ENCODE peak calls at places on chromosomes 6 and 20, in eight cellular contexts. T is AG04450; G is colonic mucosa; U is body of pancreas; W is upper lobe of right lung; N is thyroid gland; H is CD4-positive, alpha-beta memory T cell; D is lower lobe of right lung. M is an unnamed sample.
A peak's percentile ranks its signal among the peaks of the same experiment; 100 is the strongest.

GRCh38 chr20:60222497-60222896 is 264.3 kb downstream of the CDH26 start:
- DNase-seq in U (no peak), W (no peak), D (no peak), G (no peak), H (no peak), T (no peak), N (no peak), M (no peak)

GRCh38 chr6:107418118-107418517 is 41.2 kb downstream of the PDSS2 start:
- DNase-seq in W (no peak), H (no peak), G (no peak), T (no peak), D (no peak), U (no peak), N (no peak), M (no peak)

GRCh38 chr6:83199173-83199864 is 6.2 kb downstream of the RWDD2A start:
- DNase-seq in G (no peak), H (no peak), D (no peak), T (no peak), W (no peak), U (no peak), N (no peak), M (no peak)

GRCh38 chr6:64330694-64331309 is 695.2 kb downstream of the PHF3 start:
- DNase-seq in N (peak; percentile 81), T (peak; percentile 51), G (peak; percentile 87), W (peak; percentile 80), H (no peak), D (peak; percentile 67), U (peak; percentile 74), M (no peak)

GRCh38 chr6:28215425-28215824 is 9.7 kb upstream of the ZSCAN9 start:
- DNase-seq in G (peak; percentile 74), D (no peak), W (no peak), H (no peak), U (no peak), N (no peak), T (no peak), M (no peak)

GRCh38 chr20:35490736-35491181 is 35.4 kb downstream of the CEP250 start:
- DNase-seq in W (no peak), D (no peak), U (peak; percentile 41), N (peak; percentile 4), G (peak; percentile 26), T (no peak), H (peak; percentile 84), M (peak; percentile 42)

GRCh38 chr6:4743026-4743425 is 33.2 kb upstream of the CDYL start:
- DNase-seq in U (no peak), W (no peak), G (no peak), H (no peak), T (no peak), N (no peak), D (no peak), M (no peak)

GRCh38 chr6:99334526-99335127 is 14.8 kb downstream of the FAXC start:
- DNase-seq in W (no peak), G (peak; percentile 22), N (peak; percentile 21), U (peak; percentile 51), H (no peak), D (no peak), T (peak; percentile 11), M (no peak)

GRCh38 chr20:46159101-46159897 is 41.2 kb downstream of the CD40 start:
- DNase-seq in D (no peak), G (no peak), H (no peak), W (no peak), N (no peak), T (no peak), U (no peak), M (no peak)

GRCh38 chr6:145656128-145656527 is 79.2 kb downstream of the EPM2A start:
- DNase-seq in T (no peak), D (no peak), N (no peak), H (no peak), G (no peak), W (no peak), U (no peak), M (no peak)

GRCh38 chr6:168956141-168956838 is 297.4 kb downstream of the THBS2 start:
- DNase-seq in T (no peak), U (no peak), D (no peak), H (no peak), W (no peak), N (no peak), G (no peak), M (no peak)

GRCh38 chr20:52676282-52676995 is 295.7 kb upstream of the TSHZ2 start:
- DNase-seq in W (no peak), N (no peak), T (no peak), H (no peak), D (no peak), G (no peak), U (no peak), M (no peak)

GRCh38 chr6:115485400-115485799 is 575.3 kb downstream of the FRK start:
- DNase-seq in D (no peak), U (no peak), G (no peak), N (no peak), T (no peak), H (no peak), W (no peak), M (no peak)

GRCh38 chr20:50726955-50727791 is 4.2 kb upstream of the PARD6B start:
- DNase-seq in G (no peak), D (no peak), H (no peak), T (no peak), N (no peak), U (no peak), W (no peak), M (no peak)

GRCh38 chr20:64080813-64081619 is 1.1 kb downstream of the OPRL1 start:
- DNase-seq in W (no peak), N (no peak), T (no peak), U (no peak), G (no peak), D (no peak), H (no peak), M (no peak)

GRCh38 chr20:64077876-64078551 is 1.3 kb downstream of the RGS19 start:
- DNase-seq in G (peak; percentile 46), N (no peak), U (peak; percentile 39), D (peak; percentile 74), H (peak; percentile 83), T (no peak), W (no peak), M (peak; percentile 59)

GRCh38 chr20:64078934-64079272 is 415 bp downstream of the RGS19 start:
- DNase-seq in D (no peak), U (no peak), T (no peak), G (no peak), N (no peak), H (no peak), W (no peak), M (no peak)

GRCh38 chr20:64080013-64080812 is at the start of gene OPRL1:
- DNase-seq in W (no peak), N (no peak), G (no peak), D (no peak), H (peak; percentile 86), T (no peak), U (no peak), M (no peak)

GRCh38 chr20:64079273-64080012 is at the start of gene RGS19:
- DNase-seq in W (peak; percentile 92), G (peak; percentile 68), D (peak; percentile 91), T (no peak), H (peak; percentile 80), N (peak; percentile 78), U (peak; percentile 81), M (peak; percentile 67)
- H3K27me3 ChIP-seq in W (peaks cover 6% of the 10 kb centered on the region), G (peaks cover 11% of the 10 kb centered on the region), D (peaks cover 8% of the 10 kb centered on the region), T (peaks cover 8% of the 10 kb centered on the region), H (no peaks in the 10 kb centered on the region), N (no peaks in the 10 kb centered on the region), U (peaks cover under 1% of the 10 kb centered on the region), M (no peaks in the 10 kb centered on the region)

GRCh38 chr20:63465380-63466249 is 6.8 kb downstream of the KCNQ2 start:
- DNase-seq in H (no peak), D (no peak), W (no peak), U (no peak), N (no peak), T (no peak), G (no peak), M (no peak)

GRCh38 chr20:63462244-63462643 is 10.2 kb downstream of the KCNQ2 start:
- DNase-seq in U (no peak), D (no peak), G (no peak), N (no peak), W (no peak), T (no peak), H (no peak), M (no peak)

GRCh38 chr20:63463400-63464288 is 8.8 kb downstream of the KCNQ2 start:
- DNase-seq in D (no peak), G (no peak), T (no peak), N (no peak), U (no peak), H (no peak), W (no peak), M (no peak)

GRCh38 chr20:63466250-63466825 is 6.1 kb downstream of the KCNQ2 start:
- DNase-seq in T (no peak), N (no peak), H (no peak), U (no peak), D (no peak), W (no peak), G (no peak), M (no peak)

GRCh38 chr20:63464289-63464635 is 8.2 kb downstream of the KCNQ2 start:
- DNase-seq in N (no peak), T (no peak), U (no peak), G (no peak), D (no peak), W (no peak), H (no peak), M (no peak)
- H3K27me3 ChIP-seq in N (no peaks in the 10 kb centered on the region), T (peaks cover 21% of the 10 kb centered on the region), U (peaks cover 7% of the 10 kb centered on the region), G (no peaks in the 10 kb centered on the region), D (peaks cover 38% of the 10 kb centered on the region), W (peaks cover 31% of the 10 kb centered on the region), H (no peaks in the 10 kb centered on the region), M (peaks cover 25% of the 10 kb centered on the region)

DNA sequence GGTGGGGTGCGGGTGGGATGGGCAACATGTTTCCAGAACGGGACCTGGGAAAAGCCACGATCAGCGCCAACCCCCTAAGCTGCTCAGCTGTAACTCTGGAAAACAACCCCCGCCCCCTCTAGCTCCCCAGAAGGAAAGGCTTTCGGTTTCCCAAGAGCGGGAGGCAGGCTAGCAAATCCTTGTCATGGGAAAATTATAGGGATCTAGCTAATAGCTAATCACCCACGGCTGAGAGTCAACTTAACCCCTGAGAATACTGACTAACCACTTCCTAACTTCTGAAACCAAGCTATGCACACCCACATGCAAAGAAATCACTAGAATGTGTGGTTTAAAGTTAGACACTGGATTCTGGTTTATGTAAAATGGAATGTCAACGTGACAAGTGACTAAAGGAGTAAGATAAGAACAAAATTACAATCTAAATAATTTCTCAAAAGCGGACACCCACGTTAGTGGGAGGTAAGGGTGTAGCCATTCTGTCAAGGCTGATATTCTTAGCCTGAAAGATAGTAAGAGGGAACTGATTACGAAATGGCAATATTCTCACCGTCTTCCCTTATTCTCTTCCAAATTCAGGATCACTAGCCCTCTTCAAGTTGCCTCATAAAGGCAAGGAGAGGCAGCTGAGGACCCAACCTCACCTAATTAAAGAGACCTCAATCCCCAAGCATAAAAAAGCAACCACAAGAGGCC is 20.1 kb downstream of the JAG1 start:
- DNase-seq in U (peak; percentile 56), W (no peak), T (peak; percentile 61), G (no peak), D (no peak), H (no peak), N (peak; percentile 57), M (no peak)
- H3K27me3 ChIP-seq in U (no peaks in the 10 kb centered on the region), W (no peaks in the 10 kb centered on the region), T (no peaks in the 10 kb centered on the region), G (no peaks in the 10 kb centered on the region), D (no peaks in the 10 kb centered on the region), H (no peaks in the 10 kb centered on the region), N (no peaks in the 10 kb centered on the region), M (peaks cover 3% of the 10 kb centered on the region)

GRCh38 chr6:35018746-35019145 is 122.4 kb downstream of the TCP11 start:
- DNase-seq in D (no peak), W (no peak), N (no peak), G (no peak), H (no peak), U (no peak), T (no peak), M (no peak)
- H3K27me3 ChIP-seq in D (no peaks in the 10 kb centered on the region), W (no peaks in the 10 kb centered on the region), N (no peaks in the 10 kb centered on the region), G (no peaks in the 10 kb centered on the region), H (no peaks in the 10 kb centered on the region), U (no peaks in the 10 kb centered on the region), T (no peaks in the 10 kb centered on the region), M (no peaks in the 10 kb centered on the region)